ENCODE peak calls at places on chromosomes 13 and 19, in nine cellular contexts. R is esophagus squamous epithelium, B is IMR-90, I is left lung, M is cardiac fibroblast, C is AG09309, E is GM23338, T is cardiac muscle cell, H is PC-3. O is an unnamed sample.

GRCh38 chr13:106967391-106967790 is 399.5 kb upstream of the ARGLU1 start:
- DNase-seq in R (no peak), B (no peak), I (no peak), M (no peak), C (no peak), E (no peak), T (no peak), H (no peak), O (no peak)

GRCh38 chr13:113730831-113731191 is 28.2 kb upstream of the TMEM255B start:
- DNase-seq in R (no peak), B (no peak), I (no peak), M (no peak), C (no peak), E (no peak), T (no peak), H (no peak), O (no peak)

GRCh38 chr19:55464669-55465068 is at the start of gene C19orf85:
- DNase-seq in R (no peak), B (no peak), I (peak; percentile 45), M (no peak), C (no peak), E (no peak), T (no peak), H (no peak), O (no peak)

GRCh38 chr13:40406405-40407138 is 259.9 kb downstream of the FOXO1 start:
- DNase-seq in R (no peak), B (peak; percentile 75), I (no peak), M (peak; percentile 85), C (peak; percentile 70), E (no peak), T (peak; percentile 85), H (peak; percentile 79), O (no peak)

GRCh38 chr19:23766951-23767350 is 8.3 kb upstream of the ZNF681 start:
- DNase-seq in R (no peak), B (no peak), I (no peak), M (no peak), C (no peak), E (no peak), T (no peak), H (no peak), O (no peak)

GRCh38 chr13:81791636-81792035 is 1450.7 kb upstream of the SPRY2 start:
- DNase-seq in R (no peak), B (no peak), I (no peak), M (no peak), C (no peak), E (no peak), T (no peak), H (no peak), O (no peak)

GRCh38 chr13:32669030-32669646 is 82.9 kb downstream of the PDS5B start:
- DNase-seq in R (no peak), B (peak; percentile 67), I (no peak), M (peak; percentile 73), C (peak; percentile 10), E (peak; percentile 84), T (peak; percentile 74), H (peak; percentile 65), O (no peak)

GRCh38 chr19:21901861-21902260 is 65.9 kb upstream of the ZNF43 start:
- DNase-seq in R (no peak), B (no peak), I (no peak), M (no peak), C (no peak), E (no peak), T (no peak), H (no peak), O (no peak)

GRCh38 chr13:100550433-100550832 is 38.2 kb downstream of the GGACT start:
- DNase-seq in R (no peak), B (peak; percentile 15), I (peak; percentile 24), M (peak; percentile 57), C (peak; percentile 53), E (no peak), T (peak; percentile 72), H (no peak), O (no peak)

GRCh38 chr13:30735025-30735967 is at the start of gene ALOX5AP:
- DNase-seq in R (no peak), B (no peak), I (no peak), M (no peak), C (no peak), E (no peak), T (no peak), H (no peak), O (no peak)

DNA sequence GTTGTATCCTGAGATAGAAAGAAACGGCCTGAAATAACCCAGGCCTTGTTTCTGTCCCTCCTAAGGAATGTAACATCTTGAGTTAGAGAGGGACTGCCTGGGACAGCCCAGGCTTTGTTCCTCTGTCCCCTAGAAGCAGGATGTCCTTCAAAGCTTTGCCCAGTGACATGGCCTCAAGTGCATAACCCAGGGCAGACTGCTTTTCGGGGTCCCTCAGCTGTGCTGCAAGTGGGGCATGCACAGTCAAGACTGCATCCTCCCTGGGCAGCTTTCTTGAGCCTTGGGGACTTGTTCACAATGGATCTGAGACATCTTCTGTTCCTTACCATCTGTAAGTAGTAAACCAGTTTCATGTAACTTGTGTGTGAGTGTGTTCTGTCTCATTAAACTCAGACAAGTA is 7.5 kb upstream of the EPSTI1 start:
- DNase-seq in R (no peak), B (no peak), I (no peak), M (no peak), C (no peak), E (no peak), T (no peak), H (no peak), O (no peak)
- TF ChIP-seq CTCF in R (no peak), B (no peak), I (no peak), M (no peak), C (no peak), E (no peak), T (no peak), H (no peak), O (no peak)

DNA sequence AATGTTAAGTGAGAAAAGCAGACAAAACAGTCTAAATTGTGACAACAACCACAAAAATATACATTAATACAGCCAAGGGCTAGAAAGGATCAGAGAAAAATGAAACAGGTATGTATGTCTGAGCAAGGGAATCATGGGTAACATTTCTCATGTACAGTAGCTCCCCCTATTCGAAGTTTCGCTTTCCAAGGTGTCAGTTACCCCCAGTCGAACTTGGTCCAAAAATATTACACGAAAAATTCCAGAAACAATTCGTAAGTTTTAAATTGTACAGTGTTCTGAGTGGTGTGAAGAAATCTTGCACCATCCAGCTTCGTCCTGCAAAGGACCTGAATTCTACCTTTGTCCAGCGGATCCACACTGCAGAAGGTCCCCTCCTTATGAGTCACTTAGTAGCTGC is 1.8 kb upstream of the RNASEH2B start:
- DNase-seq in R (no peak), B (no peak), I (no peak), M (no peak), C (no peak), E (no peak), T (no peak), H (no peak), O (no peak)
- H3K4me3 ChIP-seq in R (no peak overlapping the region), B (no peak overlapping the region), I (no peak overlapping the region), M (no peak overlapping the region), C (no peak overlapping the region), E (no peak overlapping the region), T (no peak overlapping the region), H (no peak overlapping the region), O (no peak overlapping the region)

GRCh38 chr13:57925250-57925649 is 293.7 kb downstream of the PCDH17 start:
- DNase-seq in R (no peak), B (no peak), I (no peak), M (no peak), C (no peak), E (no peak), T (no peak), H (peak; percentile 1), O (no peak)
- TF ChIP-seq CTCF in R (no peak), B (no peak), I (no peak), M (no peak), C (no peak), E (no peak), T (no peak), H (no peak), O (peak; percentile 21)

GRCh38 chr19:49688531-49689132 is 762 bp upstream of the ADM5 start:
- DNase-seq in R (no peak), B (no peak), I (no peak), M (no peak), C (no peak), E (peak; percentile 42), T (no peak), H (no peak), O (no peak)

GRCh38 chr19:49690656-49691242 is at the start of gene CPT1C:
- DNase-seq in R (no peak), B (peak; percentile 79), I (no peak), M (peak; percentile 69), C (no peak), E (peak; percentile 97), T (peak; percentile 83), H (peak; percentile 90), O (no peak)

GRCh38 chr19:49691243-49692101 is 556 bp downstream of the CPT1C start:
- DNase-seq in R (no peak), B (peak; percentile 70), I (no peak), M (peak; percentile 68), C (no peak), E (peak; percentile 90), T (peak; percentile 86), H (peak; percentile 64), O (no peak)

GRCh38 chr19:49689133-49690072 is at the start of gene ADM5:
- DNase-seq in R (no peak), B (no peak), I (no peak), M (no peak), C (no peak), E (peak; percentile 85), T (peak; percentile 20), H (peak; percentile 83), O (no peak)

GRCh38 chr19:49690073-49690655 is 752 bp upstream of the CPT1C start:
- DNase-seq in R (no peak), B (no peak), I (no peak), M (no peak), C (no peak), E (peak; percentile 34), T (no peak), H (no peak), O (no peak)
- H3K4me3 ChIP-seq in R (peak overlapping the region; percentile 51), B (peak overlapping the region; percentile 69), I (peak overlapping the region; percentile 39), M (peak overlapping the region; percentile 53), C (peak overlapping the region; percentile 61), E (peak overlapping the region; percentile 97), T (peak overlapping the region; percentile 25), H (peak overlapping the region; percentile 82), O (peak overlapping the region; percentile 68)

DNA sequence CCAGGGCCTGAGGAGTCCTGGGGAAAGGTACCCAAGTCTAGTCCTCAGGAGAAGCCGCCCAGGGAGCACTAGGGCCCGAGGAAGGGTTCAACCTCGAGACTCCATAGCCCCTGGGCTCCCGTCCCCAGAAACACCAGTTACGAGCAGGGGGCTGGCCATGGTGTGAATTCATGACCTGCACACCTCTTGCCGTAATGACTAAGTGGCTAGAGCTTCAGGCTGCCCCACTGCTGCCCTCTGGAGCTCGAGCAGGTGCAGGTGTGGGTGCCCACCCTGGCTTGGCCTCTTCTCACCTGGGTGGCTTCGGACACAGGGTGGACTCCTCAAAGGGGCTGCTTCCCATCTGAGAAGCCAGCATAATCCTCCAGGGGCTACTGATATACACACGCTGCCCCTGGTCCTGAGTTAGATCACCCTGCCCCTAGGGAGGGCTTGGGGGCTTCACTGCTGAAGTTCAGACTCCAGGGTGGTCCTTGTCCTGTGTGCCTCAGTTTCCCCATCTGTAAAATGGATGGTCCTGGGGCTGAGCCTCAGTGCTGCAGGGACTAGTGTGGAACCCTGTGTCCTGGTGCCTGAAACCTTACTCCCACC is 13.6 kb downstream of the SPC24 start:
- DNase-seq in R (no peak), B (no peak), I (no peak), M (no peak), C (no peak), E (no peak), T (no peak), H (peak; percentile 39), O (no peak)
- TF ChIP-seq CTCF in R (no peak), B (no peak), I (no peak), M (peak; percentile 8), C (no peak), E (peak; percentile 51), T (no peak), H (peak; percentile 70), O (peak; percentile 44)

O was measured in retinal pigment epithelial cell.